ENCODE peak calls at places on chromosomes 7 and 10, in nine cellular contexts. E is mammary epithelial cell, A is neural crest cell, U is cardiac muscle cell, Y is left lung, W is foreskin fibroblast, C is Calu3, I is neural progenitor cell, V is osteocyte. R is an unnamed sample.

GRCh38 chr10:75472685-75473084 is 41.3 kb downstream of the LRMDA start:
- DNase-seq in I (no peak), E (no peak), U (no peak), Y (no peak), W (no peak), V (no peak), C (no peak), A (no peak), R (no peak)

GRCh38 chr7:36088553-36088952 is 64.5 kb upstream of the EEPD1 start:
- DNase-seq in I (no peak), A (no peak), C (no peak), V (no peak), Y (no peak), W (no peak), E (no peak), U (no peak), R (no peak)

GRCh38 chr7:50309736-50310135 is 5.2 kb downstream of the IKZF1 start:
- DNase-seq in W (no peak), E (no peak), U (no peak), V (no peak), Y (no peak), I (no peak), C (no peak), A (no peak), R (no peak)

GRCh38 chr7:74097937-74098614 is 14.5 kb downstream of the LIMK1 start:
- DNase-seq in V (no peak), A (no peak), Y (no peak), I (no peak), C (no peak), U (no peak), W (peak; percentile 96), E (peak; percentile 92), R (peak; percentile 76)

GRCh38 chr10:113991091-113991860 is 52.4 kb upstream of the ADRB1 start:
- DNase-seq in U (no peak), A (no peak), Y (no peak), W (no peak), V (no peak), C (no peak), I (no peak), E (no peak), R (no peak)

GRCh38 chr7:114910787-114911186 is 11.1 kb upstream of the MDFIC start:
- DNase-seq in A (no peak), V (no peak), U (no peak), Y (no peak), I (no peak), W (no peak), C (no peak), E (peak; percentile 66), R (peak; percentile 57)

GRCh38 chr10:130074639-130075038 is 36.0 kb downstream of the C10orf143 start:
- DNase-seq in I (no peak), W (no peak), A (no peak), V (no peak), E (no peak), C (no peak), Y (no peak), U (no peak), R (no peak)

GRCh38 chr7:148402159-148402558 is 188.4 kb upstream of the C7orf33 start:
- DNase-seq in C (no peak), U (no peak), E (peak; percentile 65), W (no peak), Y (no peak), I (no peak), V (no peak), A (no peak), R (no peak)

GRCh38 chr10:33085313-33085833 is 127.3 kb upstream of the ITGB1 start:
- DNase-seq in I (no peak), C (no peak), Y (no peak), E (no peak), V (no peak), W (no peak), U (peak; percentile 58), A (no peak), R (no peak)

GRCh38 chr7:98186452-98187137 is 24.6 kb upstream of the BHLHA15 start:
- DNase-seq in U (no peak), I (no peak), C (no peak), W (no peak), E (no peak), V (no peak), Y (no peak), A (no peak), R (peak; percentile 75)

GRCh38 chr7:37488163-37488759 is 39.6 kb upstream of the ELMO1 start:
- DNase-seq in W (peak; percentile 1), A (no peak), V (no peak), C (no peak), I (peak; percentile 15), U (no peak), E (peak; percentile 58), Y (no peak), R (peak; percentile 1)

GRCh38 chr7:31991846-31992245 is 78.4 kb downstream of the PDE1C start:
- DNase-seq in U (no peak), W (no peak), E (peak; percentile 19), Y (no peak), I (no peak), V (no peak), A (no peak), C (no peak), R (no peak)

GRCh38 chr10:71312840-71313789 is 5.9 kb upstream of the SLC29A3 start:
- DNase-seq in E (no peak), C (no peak), W (peak; percentile 52), A (no peak), Y (no peak), U (no peak), V (no peak), I (no peak), R (peak; percentile 86)

GRCh38 chr10:21732067-21732772 is 198.2 kb downstream of the MLLT10 start:
- DNase-seq in A (peak; percentile 72), V (no peak), U (peak; percentile 91), I (peak; percentile 92), Y (no peak), C (peak; percentile 30), W (peak; percentile 70), E (no peak), R (peak; percentile 86)

GRCh38 chr7:88037050-88037449 is 103.0 kb downstream of the ADAM22 start:
- DNase-seq in I (no peak), Y (no peak), U (no peak), V (no peak), E (no peak), A (no peak), W (no peak), C (no peak), R (no peak)

GRCh38 chr10:46255696-46256355 is 31.0 kb upstream of the ANTXRL start:
- DNase-seq in I (peak; percentile 71), Y (peak; percentile 86), U (peak; percentile 71), C (peak; percentile 98), E (peak; percentile 40), A (peak; percentile 55), V (peak; percentile 83), W (peak; percentile 7), R (peak; percentile 20)

GRCh38 chr10:794382-794956 is 105.0 kb upstream of the DIP2C start:
- DNase-seq in U (no peak), W (no peak), Y (no peak), A (no peak), C (no peak), E (no peak), I (peak; percentile 55), V (no peak), R (no peak)

GRCh38 chr10:128173383-128173782 is 47.2 kb upstream of the MKI67 start:
- DNase-seq in Y (no peak), E (no peak), U (no peak), C (peak; percentile 11), V (no peak), W (no peak), I (no peak), A (no peak), R (peak; percentile 21)

GRCh38 chr10:128180843-128181242 is 54.6 kb upstream of the MKI67 start:
- DNase-seq in V (no peak), W (no peak), A (no peak), C (no peak), U (no peak), E (no peak), I (no peak), Y (no peak), R (no peak)

GRCh38 chr10:128174581-128175559 is 48.6 kb upstream of the MKI67 start:
- DNase-seq in V (no peak), Y (no peak), W (no peak), U (no peak), A (no peak), E (no peak), C (no peak), I (no peak), R (no peak)

GRCh38 chr10:128172756-128173155 is 46.5 kb upstream of the MKI67 start:
- DNase-seq in W (no peak), I (no peak), C (no peak), A (no peak), E (no peak), V (no peak), U (no peak), Y (no peak), R (no peak)

DNA sequence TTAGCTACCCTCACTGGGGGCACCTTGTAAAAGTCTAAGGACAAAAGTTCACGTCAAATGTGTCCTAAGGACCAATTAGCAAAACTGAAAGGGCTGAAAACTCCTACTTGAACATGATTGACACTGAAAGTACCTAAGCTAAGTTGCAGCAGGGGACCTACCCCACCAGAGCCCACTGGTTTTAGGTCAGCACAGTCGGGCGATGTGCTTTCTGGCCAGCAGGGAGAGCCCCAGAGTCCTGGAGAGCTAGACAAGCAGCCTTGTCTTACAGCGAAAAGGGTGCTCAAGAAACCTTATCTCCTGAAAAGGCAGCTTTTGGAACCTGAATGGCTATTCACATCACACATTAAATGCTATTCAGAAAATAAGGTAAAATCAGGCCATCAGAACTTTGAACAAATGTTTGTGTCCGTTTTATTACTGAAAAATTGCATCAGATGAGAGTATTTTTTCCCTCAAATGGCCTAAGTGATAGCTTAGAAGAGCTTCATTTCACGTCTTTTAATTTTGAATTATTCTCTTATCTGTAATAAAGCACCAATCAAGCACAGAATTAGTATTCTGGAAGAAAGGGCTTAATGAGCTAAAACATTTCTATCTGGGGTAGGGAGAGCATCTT is 52.2 kb upstream of the MKI67 start:
- DNase-seq in Y (no peak), I (peak; percentile 64), W (no peak), V (no peak), E (no peak), A (peak; percentile 29), U (peak; percentile 38), C (peak; percentile 48), R (peak; percentile 29)
- TF ChIP-seq CTCF in Y (peak; percentile 25), I (peak; percentile 65), W (peak; percentile 35), V (peak; percentile 36), E (peak; percentile 66), A (peak; percentile 58), U (peak; percentile 61), C (no peak), R (peak; percentile 63)

GRCh38 chr10:108204528-108205313 is 1040.2 kb upstream of the SORCS1 start:
- DNase-seq in V (no peak), U (peak; percentile 76), I (peak; percentile 78), Y (no peak), C (no peak), A (peak; percentile 4), E (peak; percentile 55), W (no peak), R (peak; percentile 14)
- TF ChIP-seq CTCF in V (peak; percentile 21), U (peak; percentile 56), I (peak; percentile 88), Y (peak; percentile 22), C (no peak), A (peak; percentile 83), E (peak; percentile 94), W (peak; percentile 67), R (peak; percentile 42)

GRCh38 chr10:70052462-70053211 is at the start of gene MACROH2A2:
- DNase-seq in A (peak; percentile 69), Y (peak; percentile 81), U (peak; percentile 85), I (peak; percentile 89), W (peak; percentile 12), E (peak; percentile 72), V (peak; percentile 91), C (peak; percentile 73), R (peak; percentile 64)
- TF ChIP-seq CTCF in A (peak; percentile 60), Y (no peak), U (peak; percentile 53), I (peak; percentile 54), W (peak; percentile 40), E (peak; percentile 57), V (peak; percentile 67), C (no peak), R (peak; percentile 44)

GRCh38 chr10:93977442-93977841 is 16.3 kb upstream of the PLCE1 start:
- DNase-seq in E (no peak), V (no peak), Y (no peak), A (no peak), C (no peak), U (no peak), I (no peak), W (no peak), R (no peak)
- TF ChIP-seq CTCF in E (no peak), V (no peak), Y (no peak), A (no peak), C (no peak), U (no peak), I (no peak), W (no peak), R (no peak)